ENCODE peak calls at places on chromosomes 16 and 17, in five cellular contexts. X is heart left ventricle, F is left colon, D is SK-N-SH, U is ovary. V is an unnamed sample.

GRCh38 chr16:11949527-11949926 is 7.7 kb upstream of the NPIPB2 start:
- DNase-seq in X (no peak), U (no peak), D (peak), F (no peak), V (peak)

GRCh38 chr17:49148171-49148570 is 15.6 kb downstream of the B4GALNT2 start:
- DNase-seq in F (no peak), U (no peak), X (no peak), D (no peak), V (no peak)

GRCh38 chr17:75006653-75007052 is 5.8 kb upstream of the MRPL58 start:
- DNase-seq in X (no peak), D (no peak), U (no peak), F (no peak), V (no peak)

GRCh38 chr17:55576237-55576998 is 65.2 kb upstream of the SMIM36 start:
- DNase-seq in X (no peak), F (no peak), U (peak), D (no peak), V (peak)

GRCh38 chr17:28404007-28404406 is 2.0 kb downstream of the SLC46A1 start:
- DNase-seq in X (no peak), D (no peak), U (no peak), F (no peak), V (no peak)

GRCh38 chr17:78368854-78369495 is 9.1 kb upstream of the SOCS3 start:
- DNase-seq in D (no peak), F (no peak), U (no peak), X (no peak), V (no peak)

GRCh38 chr16:29321585-29321984 is 84.9 kb downstream of the NPIPB11 start:
- DNase-seq in D (no peak), U (no peak), X (no peak), F (no peak), V (no peak)

GRCh38 chr17:45284176-45285140 is 22.6 kb upstream of the SPATA32 start:
- DNase-seq in U (no peak), F (no peak), X (peak), D (no peak), V (peak)

GRCh38 chr17:17840751-17841591 is 4.2 kb upstream of the SREBF1 start:
- DNase-seq in D (no peak), X (no peak), F (no peak), U (peak), V (no peak)

GRCh38 chr17:32516940-32517711 is 30.3 kb downstream of the CDK5R1 start:
- DNase-seq in X (no peak), D (no peak), F (no peak), U (no peak), V (no peak)

GRCh38 chr16:89668790-89669158 is 11.1 kb downstream of the SPATA33 start:
- DNase-seq in X (no peak), F (no peak), D (no peak), U (no peak), V (no peak)

GRCh38 chr16:66524601-66525164 is 25.2 kb downstream of the TK2 start:
- DNase-seq in F (peak), D (no peak), U (no peak), X (no peak), V (no peak)

GRCh38 chr16:68645494-68646388 is 631 bp downstream of the CDH3 start:
- DNase-seq in X (no peak), D (peak), F (no peak), U (peak), V (no peak)

GRCh38 chr17:72305964-72306551 is 185.2 kb downstream of the SOX9 start:
- DNase-seq in F (no peak), U (no peak), X (no peak), D (no peak), V (no peak)

GRCh38 chr17:7707446-7707845 is 2.4 kb downstream of the EFNB3 start:
- DNase-seq in D (peak), U (no peak), F (no peak), X (no peak), V (no peak)

GRCh38 chr16:52113812-52114211 is 433.1 kb downstream of the TOX3 start:
- DNase-seq in F (no peak), U (no peak), D (no peak), X (no peak), V (no peak)

GRCh38 chr17:4310349-4311060 is 46.7 kb upstream of the ANKFY1 start:
- DNase-seq in X (no peak), F (no peak), D (no peak), U (no peak), V (no peak)

GRCh38 chr17:38587956-38588771 is 17.6 kb downstream of the SRCIN1 start:
- DNase-seq in X (no peak), U (no peak), D (no peak), F (no peak), V (no peak)

GRCh38 chr17:49527927-49528651 is 33.0 kb downstream of the NGFR start:
- DNase-seq in F (no peak), U (no peak), X (no peak), D (peak), V (no peak)

GRCh38 chr16:73186752-73187151 is 138.8 kb upstream of the ZFHX3 start:
- DNase-seq in D (no peak), U (no peak), X (no peak), F (no peak), V (no peak)

GRCh38 chr16:10937068-10937859 is 5.0 kb downstream of the DEXI start:
- DNase-seq in F (no peak), X (no peak), U (no peak), D (no peak), V (no peak)

GRCh38 chr17:22694362-22695227 is 1002.3 kb downstream of the KCNJ18 start:
- DNase-seq in U (no peak), F (no peak), D (peak), X (no peak), V (no peak)

GRCh38 chr17:27747462-27748359 is 52.6 kb downstream of the NOS2 start:
- DNase-seq in D (no peak), F (no peak), U (no peak), X (no peak), V (no peak)

GRCh38 chr16:314351-314750 is 31.4 kb downstream of the PDIA2 start:
- DNase-seq in F (no peak), X (peak), U (no peak), D (no peak), V (no peak)